ENCODE peak calls at places on chromosomes 5 and 9, in eight cellular contexts. One of them, this sample, is unnamed.

GRCh38 chr9:101705135-101705661 is 33.2 kb downstream of the GRIN3A start:
- DNase-seq in stimulated activated naive CD4-positive, alpha-beta T cell treated with Interleukin-2 at 50 U/mL for 16 hours: no peak
- DNase-seq in NCI-H2171: no peak
- DNase-seq in stimulated activated CD4-positive, alpha-beta T cell treated with anti-CD3 and anti-CD28 coated beads, Interleukin-1b, Interleukin-23, amount 100 ng/mL, for 48 hours: peak; percentile 20
- DNase-seq in caudate nucleus: no peak
- DNase-seq in ACHN: peak; percentile 50
- DNase-seq in right lobe of liver: peak; percentile 61
- DNase-seq in Peyer's patch: peak; percentile 67
- DNase-seq in this sample: no peak

GRCh38 chr9:5971740-5972139 is 43.7 kb downstream of the RANBP6 start:
- DNase-seq in Peyer's patch: no peak
- DNase-seq in stimulated activated CD4-positive, alpha-beta T cell treated with anti-CD3 and anti-CD28 coated beads, Interleukin-1b, Interleukin-23, amount 100 ng/mL, for 48 hours: no peak
- DNase-seq in ACHN: no peak
- DNase-seq in stimulated activated naive CD4-positive, alpha-beta T cell treated with Interleukin-2 at 50 U/mL for 16 hours: no peak
- DNase-seq in right lobe of liver: no peak
- DNase-seq in NCI-H2171: no peak
- DNase-seq in caudate nucleus: no peak
- DNase-seq in this sample: no peak

GRCh38 chr5:33299621-33300208 is 141.1 kb upstream of the TARS1 start:
- DNase-seq in right lobe of liver: no peak
- DNase-seq in NCI-H2171: no peak
- DNase-seq in Peyer's patch: peak; percentile 50
- DNase-seq in stimulated activated naive CD4-positive, alpha-beta T cell treated with Interleukin-2 at 50 U/mL for 16 hours: no peak
- DNase-seq in stimulated activated CD4-positive, alpha-beta T cell treated with anti-CD3 and anti-CD28 coated beads, Interleukin-1b, Interleukin-23, amount 100 ng/mL, for 48 hours: no peak
- DNase-seq in ACHN: peak; percentile 48
- DNase-seq in caudate nucleus: no peak
- DNase-seq in this sample: no peak

GRCh38 chr5:76836585-76836984 is 13.2 kb upstream of the S100Z start:
- DNase-seq in Peyer's patch: no peak
- DNase-seq in stimulated activated naive CD4-positive, alpha-beta T cell treated with Interleukin-2 at 50 U/mL for 16 hours: no peak
- DNase-seq in stimulated activated CD4-positive, alpha-beta T cell treated with anti-CD3 and anti-CD28 coated beads, Interleukin-1b, Interleukin-23, amount 100 ng/mL, for 48 hours: no peak
- DNase-seq in right lobe of liver: no peak
- DNase-seq in NCI-H2171: no peak
- DNase-seq in ACHN: no peak
- DNase-seq in caudate nucleus: no peak
- DNase-seq in this sample: no peak

GRCh38 chr5:159826351-159827222 is 89.7 kb upstream of the ADRA1B start:
- DNase-seq in stimulated activated CD4-positive, alpha-beta T cell treated with anti-CD3 and anti-CD28 coated beads, Interleukin-1b, Interleukin-23, amount 100 ng/mL, for 48 hours: no peak
- DNase-seq in ACHN: peak; percentile 74
- DNase-seq in right lobe of liver: no peak
- DNase-seq in Peyer's patch: peak; percentile 53
- DNase-seq in stimulated activated naive CD4-positive, alpha-beta T cell treated with Interleukin-2 at 50 U/mL for 16 hours: no peak
- DNase-seq in NCI-H2171: no peak
- DNase-seq in caudate nucleus: no peak
- DNase-seq in this sample: no peak

GRCh38 chr5:65696892-65697291 is 25.0 kb downstream of the SGTB start:
- DNase-seq in NCI-H2171: no peak
- DNase-seq in caudate nucleus: no peak
- DNase-seq in ACHN: no peak
- DNase-seq in right lobe of liver: no peak
- DNase-seq in stimulated activated CD4-positive, alpha-beta T cell treated with anti-CD3 and anti-CD28 coated beads, Interleukin-1b, Interleukin-23, amount 100 ng/mL, for 48 hours: no peak
- DNase-seq in stimulated activated naive CD4-positive, alpha-beta T cell treated with Interleukin-2 at 50 U/mL for 16 hours: no peak
- DNase-seq in Peyer's patch: no peak
- DNase-seq in this sample: no peak

GRCh38 chr5:142658278-142658677 is 27.6 kb downstream of the FGF1 start:
- DNase-seq in ACHN: no peak
- DNase-seq in stimulated activated naive CD4-positive, alpha-beta T cell treated with Interleukin-2 at 50 U/mL for 16 hours: no peak
- DNase-seq in stimulated activated CD4-positive, alpha-beta T cell treated with anti-CD3 and anti-CD28 coated beads, Interleukin-1b, Interleukin-23, amount 100 ng/mL, for 48 hours: no peak
- DNase-seq in Peyer's patch: no peak
- DNase-seq in caudate nucleus: no peak
- DNase-seq in NCI-H2171: no peak
- DNase-seq in right lobe of liver: no peak
- DNase-seq in this sample: no peak

GRCh38 chr5:35830587-35830986 is 26.1 kb upstream of the IL7R start:
- DNase-seq in caudate nucleus: no peak
- DNase-seq in stimulated activated naive CD4-positive, alpha-beta T cell treated with Interleukin-2 at 50 U/mL for 16 hours: no peak
- DNase-seq in ACHN: no peak
- DNase-seq in right lobe of liver: no peak
- DNase-seq in Peyer's patch: peak; percentile 52
- DNase-seq in stimulated activated CD4-positive, alpha-beta T cell treated with anti-CD3 and anti-CD28 coated beads, Interleukin-1b, Interleukin-23, amount 100 ng/mL, for 48 hours: no peak
- DNase-seq in NCI-H2171: no peak
- DNase-seq in this sample: no peak

GRCh38 chr5:76178913-76179312 is 95.7 kb downstream of the SV2C start:
- DNase-seq in caudate nucleus: no peak
- DNase-seq in stimulated activated naive CD4-positive, alpha-beta T cell treated with Interleukin-2 at 50 U/mL for 16 hours: no peak
- DNase-seq in NCI-H2171: no peak
- DNase-seq in Peyer's patch: no peak
- DNase-seq in stimulated activated CD4-positive, alpha-beta T cell treated with anti-CD3 and anti-CD28 coated beads, Interleukin-1b, Interleukin-23, amount 100 ng/mL, for 48 hours: no peak
- DNase-seq in ACHN: no peak
- DNase-seq in right lobe of liver: no peak
- DNase-seq in this sample: no peak

GRCh38 chr9:88173378-88173999 is 35.2 kb upstream of the SPATA31C2 start:
- DNase-seq in ACHN: peak; percentile 85
- DNase-seq in right lobe of liver: no peak
- DNase-seq in NCI-H2171: peak; percentile 27
- DNase-seq in stimulated activated naive CD4-positive, alpha-beta T cell treated with Interleukin-2 at 50 U/mL for 16 hours: peak; percentile 11
- DNase-seq in Peyer's patch: peak; percentile 60
- DNase-seq in stimulated activated CD4-positive, alpha-beta T cell treated with anti-CD3 and anti-CD28 coated beads, Interleukin-1b, Interleukin-23, amount 100 ng/mL, for 48 hours: peak; percentile 13
- DNase-seq in caudate nucleus: no peak
- DNase-seq in this sample: peak; percentile 57

GRCh38 chr9:16401720-16402119 is 468.8 kb downstream of the BNC2 start:
- DNase-seq in caudate nucleus: no peak
- DNase-seq in stimulated activated CD4-positive, alpha-beta T cell treated with anti-CD3 and anti-CD28 coated beads, Interleukin-1b, Interleukin-23, amount 100 ng/mL, for 48 hours: no peak
- DNase-seq in right lobe of liver: no peak
- DNase-seq in ACHN: no peak
- DNase-seq in stimulated activated naive CD4-positive, alpha-beta T cell treated with Interleukin-2 at 50 U/mL for 16 hours: no peak
- DNase-seq in NCI-H2171: no peak
- DNase-seq in Peyer's patch: no peak
- DNase-seq in this sample: no peak

GRCh38 chr5:117888688-117889087 is 1099.7 kb downstream of the DTWD2 start:
- DNase-seq in NCI-H2171: no peak
- DNase-seq in right lobe of liver: no peak
- DNase-seq in stimulated activated CD4-positive, alpha-beta T cell treated with anti-CD3 and anti-CD28 coated beads, Interleukin-1b, Interleukin-23, amount 100 ng/mL, for 48 hours: no peak
- DNase-seq in ACHN: peak; percentile 11
- DNase-seq in stimulated activated naive CD4-positive, alpha-beta T cell treated with Interleukin-2 at 50 U/mL for 16 hours: no peak
- DNase-seq in caudate nucleus: no peak
- DNase-seq in Peyer's patch: no peak
- DNase-seq in this sample: no peak

GRCh38 chr5:142690641-142691040 is 4.8 kb upstream of the FGF1 start:
- DNase-seq in Peyer's patch: no peak
- DNase-seq in stimulated activated naive CD4-positive, alpha-beta T cell treated with Interleukin-2 at 50 U/mL for 16 hours: no peak
- DNase-seq in right lobe of liver: no peak
- DNase-seq in NCI-H2171: no peak
- DNase-seq in stimulated activated CD4-positive, alpha-beta T cell treated with anti-CD3 and anti-CD28 coated beads, Interleukin-1b, Interleukin-23, amount 100 ng/mL, for 48 hours: no peak
- DNase-seq in ACHN: no peak
- DNase-seq in caudate nucleus: no peak
- DNase-seq in this sample: no peak

GRCh38 chr5:168314735-168315411 is 23.4 kb downstream of the WWC1 start:
- DNase-seq in right lobe of liver: peak; percentile 89
- DNase-seq in ACHN: peak; percentile 94
- DNase-seq in stimulated activated CD4-positive, alpha-beta T cell treated with anti-CD3 and anti-CD28 coated beads, Interleukin-1b, Interleukin-23, amount 100 ng/mL, for 48 hours: no peak
- DNase-seq in Peyer's patch: peak; percentile 94
- DNase-seq in caudate nucleus: no peak
- DNase-seq in stimulated activated naive CD4-positive, alpha-beta T cell treated with Interleukin-2 at 50 U/mL for 16 hours: no peak
- DNase-seq in NCI-H2171: no peak
- DNase-seq in this sample: no peak

GRCh38 chr5:170537451-170538095 is 33.8 kb downstream of the KCNIP1 start:
- DNase-seq in caudate nucleus: no peak
- DNase-seq in stimulated activated naive CD4-positive, alpha-beta T cell treated with Interleukin-2 at 50 U/mL for 16 hours: no peak
- DNase-seq in NCI-H2171: no peak
- DNase-seq in stimulated activated CD4-positive, alpha-beta T cell treated with anti-CD3 and anti-CD28 coated beads, Interleukin-1b, Interleukin-23, amount 100 ng/mL, for 48 hours: no peak
- DNase-seq in Peyer's patch: no peak
- DNase-seq in ACHN: no peak
- DNase-seq in right lobe of liver: no peak
- DNase-seq in this sample: no peak

GRCh38 chr9:16271967-16272366 is 598.5 kb downstream of the BNC2 start:
- DNase-seq in caudate nucleus: no peak
- DNase-seq in stimulated activated naive CD4-positive, alpha-beta T cell treated with Interleukin-2 at 50 U/mL for 16 hours: no peak
- DNase-seq in Peyer's patch: no peak
- DNase-seq in NCI-H2171: no peak
- DNase-seq in ACHN: no peak
- DNase-seq in stimulated activated CD4-positive, alpha-beta T cell treated with anti-CD3 and anti-CD28 coated beads, Interleukin-1b, Interleukin-23, amount 100 ng/mL, for 48 hours: no peak
- DNase-seq in right lobe of liver: no peak
- DNase-seq in this sample: no peak

GRCh38 chr9:134919316-134919715 is 1.6 kb upstream of the FCN1 start:
- DNase-seq in stimulated activated naive CD4-positive, alpha-beta T cell treated with Interleukin-2 at 50 U/mL for 16 hours: no peak
- DNase-seq in caudate nucleus: no peak
- DNase-seq in Peyer's patch: peak; percentile 3
- DNase-seq in stimulated activated CD4-positive, alpha-beta T cell treated with anti-CD3 and anti-CD28 coated beads, Interleukin-1b, Interleukin-23, amount 100 ng/mL, for 48 hours: no peak
- DNase-seq in right lobe of liver: no peak
- DNase-seq in NCI-H2171: no peak
- DNase-seq in ACHN: no peak
- DNase-seq in this sample: no peak

GRCh38 chr9:71793386-71794105 is 25.2 kb upstream of the CEMIP2 start:
- DNase-seq in NCI-H2171: no peak
- DNase-seq in caudate nucleus: no peak
- DNase-seq in stimulated activated CD4-positive, alpha-beta T cell treated with anti-CD3 and anti-CD28 coated beads, Interleukin-1b, Interleukin-23, amount 100 ng/mL, for 48 hours: no peak
- DNase-seq in stimulated activated naive CD4-positive, alpha-beta T cell treated with Interleukin-2 at 50 U/mL for 16 hours: no peak
- DNase-seq in Peyer's patch: no peak
- DNase-seq in ACHN: peak; percentile 91
- DNase-seq in right lobe of liver: no peak
- DNase-seq in this sample: no peak

GRCh38 chr5:81165493-81166119 is 67.5 kb upstream of the CKMT2 start:
- DNase-seq in ACHN: peak; percentile 66
- DNase-seq in right lobe of liver: peak; percentile 69
- DNase-seq in NCI-H2171: no peak
- DNase-seq in stimulated activated CD4-positive, alpha-beta T cell treated with anti-CD3 and anti-CD28 coated beads, Interleukin-1b, Interleukin-23, amount 100 ng/mL, for 48 hours: peak; percentile 66
- DNase-seq in Peyer's patch: peak; percentile 72
- DNase-seq in stimulated activated naive CD4-positive, alpha-beta T cell treated with Interleukin-2 at 50 U/mL for 16 hours: peak; percentile 41
- DNase-seq in caudate nucleus: peak; percentile 10
- DNase-seq in this sample: peak; percentile 35

GRCh38 chr9:106400170-106400569 is 462.8 kb upstream of the ZNF462 start:
- DNase-seq in NCI-H2171: no peak
- DNase-seq in stimulated activated CD4-positive, alpha-beta T cell treated with anti-CD3 and anti-CD28 coated beads, Interleukin-1b, Interleukin-23, amount 100 ng/mL, for 48 hours: no peak
- DNase-seq in stimulated activated naive CD4-positive, alpha-beta T cell treated with Interleukin-2 at 50 U/mL for 16 hours: no peak
- DNase-seq in ACHN: no peak
- DNase-seq in Peyer's patch: no peak
- DNase-seq in caudate nucleus: no peak
- DNase-seq in right lobe of liver: no peak
- DNase-seq in this sample: no peak